ENCODE peak calls at places on chromosomes 3 and 15, in seven cellular contexts. F is IMR-90, W is H1, N is H9, C is mesendoderm, O is mesenchymal stem cell, H is trophoblast cell. D is an unnamed sample.
A peak's percentile ranks its signal among the peaks of the same experiment; 100 is the strongest.

GRCh38 chr3:56926513-56927282 is 124.9 kb upstream of the ARHGEF3 start:
- DNase-seq in F (peak; percentile 31), W (no peak), N (no peak), C (no peak), O (peak; percentile 88), H (peak; percentile 4), D (no peak)

GRCh38 chr15:67098768-67099282 is 33.4 kb downstream of the SMAD3 start:
- DNase-seq in F (no peak), W (no peak), N (no peak), C (no peak), O (peak; percentile 59), H (no peak), D (no peak)

GRCh38 chr3:168812234-168812633 is 716.5 kb upstream of the GOLIM4 start:
- DNase-seq in F (no peak), W (no peak), N (peak; percentile 67), C (peak; percentile 72), O (no peak), H (no peak), D (peak; percentile 84)

GRCh38 chr3:32961189-32961715 is 9.8 kb downstream of the CCR4 start:
- DNase-seq in F (no peak), W (peak; percentile 30), N (no peak), C (no peak), O (no peak), H (no peak), D (no peak)

GRCh38 chr3:68057637-68058320 is 403.4 kb upstream of the SUCLG2 start:
- DNase-seq in F (no peak), W (no peak), N (no peak), C (no peak), O (no peak), H (no peak), D (no peak)

GRCh38 chr15:79981861-79982455 is 11.0 kb upstream of the BCL2A1 start:
- DNase-seq in F (no peak), W (peak; percentile 41), N (no peak), C (no peak), O (no peak), H (no peak), D (no peak)

GRCh38 chr15:75364881-75365280 is 3.5 kb downstream of the MAN2C1 start:
- DNase-seq in F (no peak), W (no peak), N (no peak), C (no peak), O (no peak), H (no peak), D (no peak)

GRCh38 chr3:9731206-9732079 is at the start of gene BRPF1:
- DNase-seq in F (peak; percentile 99), W (peak; percentile 96), N (peak; percentile 100), C (peak; percentile 100), O (peak; percentile 99), H (peak; percentile 99), D (peak; percentile 99)

GRCh38 chr3:40079845-40080240 is 229.7 kb upstream of the EIF1B start:
- DNase-seq in F (no peak), W (no peak), N (no peak), C (no peak), O (no peak), H (no peak), D (no peak)

GRCh38 chr3:127208483-127209100 is 15.7 kb downstream of the PRR23E start:
- DNase-seq in F (no peak), W (no peak), N (peak; percentile 20), C (peak; percentile 69), O (no peak), H (no peak), D (no peak)

GRCh38 chr15:68373028-68373427 is 58.9 kb downstream of the ITGA11 start:
- DNase-seq in F (no peak), W (no peak), N (no peak), C (no peak), O (no peak), H (no peak), D (no peak)

GRCh38 chr3:133548090-133548489 is 25.4 kb upstream of the CDV3 start:
- DNase-seq in F (peak; percentile 40), W (no peak), N (no peak), C (no peak), O (no peak), H (no peak), D (no peak)

GRCh38 chr3:107142786-107143185 is 234.5 kb upstream of the CCDC54 start:
- DNase-seq in F (no peak), W (no peak), N (no peak), C (peak; percentile 87), O (no peak), H (no peak), D (peak; percentile 38)

GRCh38 chr3:73661262-73661661 is 36.5 kb upstream of the PDZRN3 start:
- DNase-seq in F (peak; percentile 98), W (no peak), N (no peak), C (no peak), O (peak; percentile 18), H (peak; percentile 23), D (no peak)

GRCh38 chr3:174253940-174254339 is 605.2 kb upstream of the NAALADL2 start:
- DNase-seq in F (no peak), W (no peak), N (no peak), C (no peak), O (no peak), H (no peak), D (no peak)

DNA sequence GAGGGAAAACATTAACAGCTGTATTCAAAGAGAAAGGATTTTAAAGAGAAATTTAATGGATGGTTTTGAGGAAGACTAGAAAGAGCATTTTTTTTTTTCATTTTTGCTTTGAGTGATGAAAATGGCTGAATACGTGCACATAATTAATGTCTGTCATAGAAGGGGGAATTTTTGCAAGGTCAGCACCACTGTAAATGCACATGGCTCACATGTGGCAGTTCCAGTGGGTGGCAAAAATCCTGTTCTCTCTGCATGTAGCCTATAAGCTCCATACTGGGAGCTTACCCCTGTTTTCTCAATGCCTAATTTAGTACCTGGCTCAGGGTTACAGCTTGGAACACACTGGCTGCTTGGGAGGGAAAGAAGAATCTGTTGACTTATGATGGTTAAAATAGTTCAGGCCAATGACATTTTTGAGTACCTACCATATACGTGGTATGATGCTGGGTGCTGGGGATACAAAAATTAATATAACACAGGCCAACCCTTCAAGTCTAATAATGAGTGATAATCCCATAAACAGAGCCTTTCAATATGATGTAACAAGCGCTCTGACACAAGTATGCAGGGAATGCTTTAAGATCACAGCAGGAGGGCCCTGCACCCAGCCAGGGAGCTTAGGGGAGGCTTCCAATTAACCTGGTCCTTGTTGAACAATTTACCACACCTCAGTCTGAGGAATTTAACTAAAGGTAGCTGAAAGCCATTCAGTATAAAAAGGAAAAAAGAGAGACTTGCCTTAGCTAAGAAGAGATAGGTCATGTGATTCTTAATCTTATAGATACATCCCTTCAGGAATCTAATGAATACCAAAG is 33.0 kb downstream of the HSPBAP1 start:
- DNase-seq in F (no peak), W (peak; percentile 56), N (peak; percentile 49), C (peak; percentile 90), O (no peak), H (peak; percentile 42), D (peak; percentile 45)
- H3K4me1 ChIP-seq in F (peaks cover 2% of the 10 kb centered on the region), W (peaks cover 9% of the 10 kb centered on the region), N (no peaks in the 10 kb centered on the region), C (peaks cover 3% of the 10 kb centered on the region), O (peaks cover 6% of the 10 kb centered on the region), H (peaks cover 3% of the 10 kb centered on the region), D (no peaks in the 10 kb centered on the region)

GRCh38 chr3:41690766-41691563 is 270.9 kb downstream of the ULK4 start:
- DNase-seq in F (no peak), W (no peak), N (no peak), C (no peak), O (no peak), H (no peak), D (no peak)
- H3K18ac ChIP-seq in F (no peak overlapping the region), W (no peak overlapping the region), N (no peak overlapping the region), C (no peak overlapping the region), O (no peak overlapping the region), H (no peak overlapping the region), D (no peak overlapping the region)

DNA sequence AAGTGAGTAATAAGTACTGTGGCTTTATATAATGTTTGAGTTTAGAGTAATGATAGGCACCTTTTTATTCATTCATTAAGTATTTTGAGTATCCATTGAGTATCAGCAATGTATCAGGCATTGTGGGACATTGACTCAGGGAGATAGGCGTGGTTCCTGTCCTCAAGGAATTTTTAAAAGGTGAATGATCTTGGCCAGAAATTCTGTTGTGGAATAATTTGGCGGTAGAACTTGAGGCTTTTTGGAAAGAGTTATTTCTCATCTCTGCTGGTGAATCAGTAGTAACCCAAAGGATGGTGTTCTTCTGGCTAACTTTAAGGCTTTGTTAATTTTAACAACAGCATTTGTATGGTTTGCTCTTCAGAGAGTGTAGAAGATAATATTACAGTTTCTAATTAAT is 2.0 kb downstream of the RAB7A start:
- DNase-seq in F (no peak), W (no peak), N (no peak), C (no peak), O (peak; percentile 10), H (no peak), D (no peak)
- H3K4me1 ChIP-seq in F (peaks cover 13% of the 10 kb centered on the region), W (peaks cover 22% of the 10 kb centered on the region), N (peaks cover 7% of the 10 kb centered on the region), C (peaks cover 4% of the 10 kb centered on the region), O (peaks cover 6% of the 10 kb centered on the region), H (no peaks in the 10 kb centered on the region), D (peaks cover 4% of the 10 kb centered on the region)

GRCh38 chr3:122251428-122251827 is 68.0 kb downstream of the CASR start:
- DNase-seq in F (no peak), W (no peak), N (no peak), C (no peak), O (no peak), H (no peak), D (no peak)
- H3K18ac ChIP-seq in F (no peak overlapping the region), W (no peak overlapping the region), N (no peak overlapping the region), C (no peak overlapping the region), O (no peak overlapping the region), H (no peak overlapping the region), D (no peak overlapping the region)

DNA sequence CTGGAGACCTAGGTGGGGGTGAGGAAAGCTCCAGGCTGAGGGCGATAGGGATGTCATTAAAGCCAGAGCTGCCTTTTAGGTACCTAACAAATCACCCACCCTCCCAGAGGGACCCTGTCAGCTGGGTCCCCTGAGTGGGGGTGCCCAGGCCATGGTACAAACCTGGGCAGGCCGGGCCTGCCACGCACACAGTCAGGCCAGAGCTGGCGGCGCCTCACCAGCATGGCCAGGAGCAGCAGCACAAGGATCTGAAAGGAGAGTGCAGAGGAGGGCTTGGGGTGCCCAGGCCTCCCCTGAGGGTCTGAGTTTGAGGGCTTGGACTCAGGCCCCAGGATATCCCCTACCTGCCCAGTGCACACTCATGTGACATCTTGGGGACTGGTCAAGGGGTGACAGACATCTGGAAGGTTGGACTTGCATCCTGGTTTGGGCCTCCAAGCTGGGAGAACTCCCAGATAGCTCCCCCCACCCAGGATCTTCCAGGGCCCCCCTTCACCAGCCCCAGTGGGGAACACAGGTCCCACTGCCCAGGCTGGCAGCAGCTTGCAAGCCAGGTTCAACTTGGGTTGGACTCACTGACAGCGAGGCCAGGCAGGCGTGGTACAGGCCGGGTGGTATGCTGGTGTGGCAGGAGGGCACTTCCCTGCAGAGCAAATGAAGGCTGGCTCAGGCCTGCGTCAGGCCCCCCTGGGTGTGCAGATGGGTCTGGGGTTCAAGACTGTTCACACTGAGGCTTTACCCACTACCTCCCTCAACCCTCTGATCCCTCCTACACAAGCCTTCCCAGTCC is 5.2 kb downstream of the STRA6 start:
- DNase-seq in F (no peak), W (no peak), N (no peak), C (no peak), O (no peak), H (no peak), D (no peak)
- H3K4me1 ChIP-seq in F (peaks cover 27% of the 10 kb centered on the region), W (no peaks in the 10 kb centered on the region), N (peaks cover 10% of the 10 kb centered on the region), C (peaks cover 3% of the 10 kb centered on the region), O (peaks cover 62% of the 10 kb centered on the region), H (peaks cover 18% of the 10 kb centered on the region), D (peaks cover 23% of the 10 kb centered on the region)

GRCh38 chr3:27560484-27561056 is 76.4 kb upstream of the SLC4A7 start:
- DNase-seq in F (no peak), W (no peak), N (no peak), C (no peak), O (no peak), H (peak; percentile 25), D (no peak)
- H3K18ac ChIP-seq in F (no peak overlapping the region), W (no peak overlapping the region), N (no peak overlapping the region), C (no peak overlapping the region), O (no peak overlapping the region), H (no peak overlapping the region), D (no peak overlapping the region)